ENCODE peak calls at places on chromosome 1, in seven cellular contexts. One of them, this sample, is unnamed.
A peak's percentile ranks its signal among the peaks of the same experiment; 100 is the strongest.

GRCh38 chr1:23344987-23345472 is 946 bp upstream of the HNRNPR start:
- DNase-seq in mesendoderm: peak; percentile 53
- DNase-seq in H9: no peak
- DNase-seq in H1: no peak
- DNase-seq in IMR-90: no peak
- DNase-seq in neuronal stem cell: no peak
- DNase-seq in trophoblast cell: no peak
- DNase-seq in this sample: no peak

GRCh38 chr1:197137322-197137721 is 9.1 kb downstream of the ASPM start:
- DNase-seq in mesendoderm: no peak
- DNase-seq in H9: no peak
- DNase-seq in H1: no peak
- DNase-seq in IMR-90: no peak
- DNase-seq in neuronal stem cell: no peak
- DNase-seq in trophoblast cell: no peak
- DNase-seq in this sample: no peak

GRCh38 chr1:234309243-234309597 is 64.0 kb upstream of the COA6 start:
- DNase-seq in mesendoderm: no peak
- DNase-seq in H9: no peak
- DNase-seq in H1: no peak
- DNase-seq in IMR-90: no peak
- DNase-seq in neuronal stem cell: no peak
- DNase-seq in trophoblast cell: no peak
- DNase-seq in this sample: no peak

GRCh38 chr1:76543495-76543894 is 323.8 kb upstream of the ST6GALNAC5 start:
- DNase-seq in mesendoderm: no peak
- DNase-seq in H9: no peak
- DNase-seq in H1: no peak
- DNase-seq in IMR-90: no peak
- DNase-seq in neuronal stem cell: no peak
- DNase-seq in trophoblast cell: no peak
- DNase-seq in this sample: no peak

GRCh38 chr1:61872206-61872605 is 129.9 kb downstream of the PATJ start:
- DNase-seq in mesendoderm: peak; percentile 87
- DNase-seq in H9: no peak
- DNase-seq in H1: no peak
- DNase-seq in IMR-90: no peak
- DNase-seq in neuronal stem cell: no peak
- DNase-seq in trophoblast cell: peak; percentile 68
- DNase-seq in this sample: no peak

GRCh38 chr1:170910273-170910672 is 25.1 kb upstream of the MROH9 start:
- DNase-seq in mesendoderm: no peak
- DNase-seq in H9: no peak
- DNase-seq in H1: no peak
- DNase-seq in IMR-90: peak; percentile 67
- DNase-seq in neuronal stem cell: no peak
- DNase-seq in trophoblast cell: no peak
- DNase-seq in this sample: peak; percentile 48

GRCh38 chr1:230067871-230068814 is 1.1 kb downstream of the GALNT2 start:
- DNase-seq in mesendoderm: peak; percentile 68
- DNase-seq in H9: no peak
- DNase-seq in H1: no peak
- DNase-seq in IMR-90: no peak
- DNase-seq in neuronal stem cell: peak; percentile 45
- DNase-seq in trophoblast cell: no peak
- DNase-seq in this sample: peak; percentile 54

GRCh38 chr1:232634086-232634485 is 4.2 kb upstream of the SIPA1L2 start:
- DNase-seq in mesendoderm: no peak
- DNase-seq in H9: peak; percentile 47
- DNase-seq in H1: no peak
- DNase-seq in IMR-90: no peak
- DNase-seq in neuronal stem cell: no peak
- DNase-seq in trophoblast cell: no peak
- DNase-seq in this sample: no peak

GRCh38 chr1:90945287-90945686 is 76.5 kb downstream of the ZNF644 start:
- DNase-seq in mesendoderm: no peak
- DNase-seq in H9: no peak
- DNase-seq in H1: no peak
- DNase-seq in IMR-90: no peak
- DNase-seq in neuronal stem cell: no peak
- DNase-seq in trophoblast cell: no peak
- DNase-seq in this sample: no peak

GRCh38 chr1:83698644-83699043 is 300.3 kb downstream of the TTLL7 start:
- DNase-seq in mesendoderm: no peak
- DNase-seq in H9: no peak
- DNase-seq in H1: no peak
- DNase-seq in IMR-90: no peak
- DNase-seq in neuronal stem cell: no peak
- DNase-seq in trophoblast cell: no peak
- DNase-seq in this sample: no peak

GRCh38 chr1:226350504-226350865 is 41.5 kb upstream of the LIN9 start:
- DNase-seq in mesendoderm: no peak
- DNase-seq in H9: no peak
- DNase-seq in H1: no peak
- DNase-seq in IMR-90: no peak
- DNase-seq in neuronal stem cell: no peak
- DNase-seq in trophoblast cell: no peak
- DNase-seq in this sample: no peak

GRCh38 chr1:75855010-75855409 is 58.3 kb downstream of the MSH4 start:
- DNase-seq in mesendoderm: no peak
- DNase-seq in H9: no peak
- DNase-seq in H1: no peak
- DNase-seq in IMR-90: peak; percentile 53
- DNase-seq in neuronal stem cell: no peak
- DNase-seq in trophoblast cell: no peak
- DNase-seq in this sample: peak; percentile 43

GRCh38 chr1:201248721-201249559 is 34.4 kb upstream of the PKP1 start:
- DNase-seq in mesendoderm: no peak
- DNase-seq in H9: no peak
- DNase-seq in H1: no peak
- DNase-seq in IMR-90: no peak
- DNase-seq in neuronal stem cell: no peak
- DNase-seq in trophoblast cell: no peak
- DNase-seq in this sample: no peak

GRCh38 chr1:89810880-89811279 is 10.0 kb upstream of the LRRC8D start:
- DNase-seq in mesendoderm: no peak
- DNase-seq in H9: no peak
- DNase-seq in H1: no peak
- DNase-seq in IMR-90: no peak
- DNase-seq in neuronal stem cell: no peak
- DNase-seq in trophoblast cell: no peak
- DNase-seq in this sample: no peak

GRCh38 chr1:214593158-214593557 is 9.8 kb upstream of the CENPF start:
- DNase-seq in mesendoderm: no peak
- DNase-seq in H9: no peak
- DNase-seq in H1: no peak
- DNase-seq in IMR-90: no peak
- DNase-seq in neuronal stem cell: no peak
- DNase-seq in trophoblast cell: no peak
- DNase-seq in this sample: no peak

GRCh38 chr1:219434285-219434950 is 178.5 kb downstream of the ZC3H11B start:
- DNase-seq in mesendoderm: no peak
- DNase-seq in H9: no peak
- DNase-seq in H1: no peak
- DNase-seq in IMR-90: no peak
- DNase-seq in neuronal stem cell: no peak
- DNase-seq in trophoblast cell: no peak
- DNase-seq in this sample: no peak

GRCh38 chr1:78051005-78051404 is 5.2 kb downstream of the GIPC2 start:
- DNase-seq in mesendoderm: no peak
- DNase-seq in H9: no peak
- DNase-seq in H1: no peak
- DNase-seq in IMR-90: no peak
- DNase-seq in neuronal stem cell: no peak
- DNase-seq in trophoblast cell: no peak
- DNase-seq in this sample: no peak

GRCh38 chr1:78054559-78054958 is 8.8 kb downstream of the GIPC2 start:
- DNase-seq in mesendoderm: no peak
- DNase-seq in H9: no peak
- DNase-seq in H1: no peak
- DNase-seq in IMR-90: peak; percentile 58
- DNase-seq in neuronal stem cell: no peak
- DNase-seq in trophoblast cell: no peak
- DNase-seq in this sample: no peak

GRCh38 chr1:78053498-78053897 is 7.7 kb downstream of the GIPC2 start:
- DNase-seq in mesendoderm: no peak
- DNase-seq in H9: no peak
- DNase-seq in H1: no peak
- DNase-seq in IMR-90: no peak
- DNase-seq in neuronal stem cell: no peak
- DNase-seq in trophoblast cell: no peak
- DNase-seq in this sample: no peak

GRCh38 chr1:78054972-78055371 is 9.2 kb downstream of the GIPC2 start:
- DNase-seq in mesendoderm: no peak
- DNase-seq in H9: no peak
- DNase-seq in H1: no peak
- DNase-seq in IMR-90: no peak
- DNase-seq in neuronal stem cell: no peak
- DNase-seq in trophoblast cell: no peak
- DNase-seq in this sample: no peak

GRCh38 chr1:78052685-78053433 is 7.1 kb downstream of the GIPC2 start:
- DNase-seq in mesendoderm: no peak
- DNase-seq in H9: no peak
- DNase-seq in H1: no peak
- DNase-seq in IMR-90: no peak
- DNase-seq in neuronal stem cell: no peak
- DNase-seq in trophoblast cell: no peak
- DNase-seq in this sample: no peak
- H3K18ac ChIP-seq in mesendoderm: no peak overlapping the region
- H3K18ac ChIP-seq in H9: no peak overlapping the region
- H3K18ac ChIP-seq in H1: no peak overlapping the region
- H3K18ac ChIP-seq in IMR-90: no peak overlapping the region
- H3K18ac ChIP-seq in neuronal stem cell: no peak overlapping the region
- H3K18ac ChIP-seq in trophoblast cell: no peak overlapping the region
- H3K18ac ChIP-seq in this sample: peak overlapping the region; percentile 12

GRCh38 chr1:1059494-1060280 is 14.4 kb downstream of the RNF223 start:
- DNase-seq in mesendoderm: peak; percentile 73
- DNase-seq in H9: peak; percentile 87
- DNase-seq in H1: no peak
- DNase-seq in IMR-90: peak; percentile 53
- DNase-seq in neuronal stem cell: peak; percentile 87
- DNase-seq in trophoblast cell: peak; percentile 72
- DNase-seq in this sample: peak; percentile 70

GRCh38 chr1:1058088-1058905 is 15.8 kb downstream of the RNF223 start:
- DNase-seq in mesendoderm: no peak
- DNase-seq in H9: no peak
- DNase-seq in H1: no peak
- DNase-seq in IMR-90: no peak
- DNase-seq in neuronal stem cell: no peak
- DNase-seq in trophoblast cell: no peak
- DNase-seq in this sample: no peak

GRCh38 chr1:1060281-1061000 is 13.7 kb downstream of the RNF223 start:
- DNase-seq in mesendoderm: no peak
- DNase-seq in H9: no peak
- DNase-seq in H1: no peak
- DNase-seq in IMR-90: no peak
- DNase-seq in neuronal stem cell: no peak
- DNase-seq in trophoblast cell: no peak
- DNase-seq in this sample: no peak

GRCh38 chr1:1061682-1062363 is 12.3 kb downstream of the RNF223 start:
- DNase-seq in mesendoderm: peak; percentile 39
- DNase-seq in H9: no peak
- DNase-seq in H1: no peak
- DNase-seq in IMR-90: no peak
- DNase-seq in neuronal stem cell: no peak
- DNase-seq in trophoblast cell: no peak
- DNase-seq in this sample: no peak

DNA sequence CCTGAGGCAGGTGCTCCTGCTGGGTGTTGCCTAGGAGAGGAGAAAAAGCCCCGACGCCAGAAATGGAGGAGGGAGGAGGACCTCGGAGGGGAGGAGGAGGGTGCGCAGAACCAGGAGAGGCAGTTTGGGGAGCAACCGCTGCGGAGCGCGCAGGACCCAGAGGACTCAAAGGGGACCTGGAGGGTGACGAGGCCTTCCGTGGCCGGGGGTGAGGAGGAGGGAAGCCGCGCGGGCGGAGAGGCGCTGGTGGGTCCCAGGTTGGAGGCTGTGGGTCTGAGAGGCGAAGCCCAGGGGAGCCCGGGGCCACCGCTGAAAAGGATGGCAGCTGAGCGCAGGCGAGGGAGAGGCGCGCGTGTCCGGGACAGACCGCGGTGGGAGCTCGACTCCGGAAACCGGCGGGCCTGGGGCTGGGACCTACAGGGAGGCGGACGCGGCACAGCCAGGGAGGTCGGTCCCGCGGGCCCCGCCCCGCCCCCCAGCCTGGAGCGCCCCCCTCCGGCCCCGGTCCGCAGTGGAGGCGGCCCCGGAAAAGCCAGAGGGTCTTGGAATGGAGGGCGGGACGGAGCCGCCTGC is 15.1 kb downstream of the RNF223 start:
- DNase-seq in mesendoderm: peak; percentile 42
- DNase-seq in H9: no peak
- DNase-seq in H1: no peak
- DNase-seq in IMR-90: no peak
- DNase-seq in neuronal stem cell: no peak
- DNase-seq in trophoblast cell: no peak
- DNase-seq in this sample: peak; percentile 37
- H3K9ac ChIP-seq in mesendoderm: peak overlapping the region; percentile 64
- H3K9ac ChIP-seq in H9: no peak overlapping the region
- H3K9ac ChIP-seq in H1: no peak overlapping the region
- H3K9ac ChIP-seq in IMR-90: peak overlapping the region; percentile 22
- H3K9ac ChIP-seq in neuronal stem cell: peak overlapping the region; percentile 91
- H3K9ac ChIP-seq in trophoblast cell: no peak overlapping the region
- H3K9ac ChIP-seq in this sample: no peak overlapping the region

GRCh38 chr1:26046313-26047031 is 554 bp upstream of the SLC30A2 start:
- DNase-seq in mesendoderm: no peak
- DNase-seq in H9: no peak
- DNase-seq in H1: no peak
- DNase-seq in IMR-90: no peak
- DNase-seq in neuronal stem cell: no peak
- DNase-seq in trophoblast cell: no peak
- DNase-seq in this sample: no peak
- H3K27ac ChIP-seq in mesendoderm: no peak overlapping the region
- H3K27ac ChIP-seq in H9: no peak overlapping the region
- H3K27ac ChIP-seq in H1: no peak overlapping the region
- H3K27ac ChIP-seq in IMR-90: no peak overlapping the region
- H3K27ac ChIP-seq in neuronal stem cell: no peak overlapping the region
- H3K27ac ChIP-seq in trophoblast cell: no peak overlapping the region
- H3K27ac ChIP-seq in this sample: no peak overlapping the region

GRCh38 chr1:59492500-59492899 is 195.6 kb downstream of the FGGY start:
- DNase-seq in mesendoderm: no peak
- DNase-seq in H9: no peak
- DNase-seq in H1: no peak
- DNase-seq in IMR-90: no peak
- DNase-seq in neuronal stem cell: no peak
- DNase-seq in trophoblast cell: no peak
- DNase-seq in this sample: no peak

GRCh38 chr1:59498640-59499039 is 201.7 kb downstream of the FGGY start:
- DNase-seq in mesendoderm: no peak
- DNase-seq in H9: no peak
- DNase-seq in H1: no peak
- DNase-seq in IMR-90: no peak
- DNase-seq in neuronal stem cell: no peak
- DNase-seq in trophoblast cell: no peak
- DNase-seq in this sample: peak; percentile 61

GRCh38 chr1:59497616-59498015 is 200.7 kb downstream of the FGGY start:
- DNase-seq in mesendoderm: no peak
- DNase-seq in H9: no peak
- DNase-seq in H1: no peak
- DNase-seq in IMR-90: no peak
- DNase-seq in neuronal stem cell: no peak
- DNase-seq in trophoblast cell: no peak
- DNase-seq in this sample: no peak

GRCh38 chr1:59499273-59499955 is 202.5 kb downstream of the FGGY start:
- DNase-seq in mesendoderm: no peak
- DNase-seq in H9: no peak
- DNase-seq in H1: no peak
- DNase-seq in IMR-90: no peak
- DNase-seq in neuronal stem cell: no peak
- DNase-seq in trophoblast cell: no peak
- DNase-seq in this sample: no peak

GRCh38 chr1:59494145-59494824 is 197.4 kb downstream of the FGGY start:
- DNase-seq in mesendoderm: no peak
- DNase-seq in H9: no peak
- DNase-seq in H1: no peak
- DNase-seq in IMR-90: no peak
- DNase-seq in neuronal stem cell: no peak
- DNase-seq in trophoblast cell: peak; percentile 16
- DNase-seq in this sample: peak; percentile 65
- H3K18ac ChIP-seq in mesendoderm: no peak overlapping the region
- H3K18ac ChIP-seq in H9: no peak overlapping the region
- H3K18ac ChIP-seq in H1: no peak overlapping the region
- H3K18ac ChIP-seq in IMR-90: no peak overlapping the region
- H3K18ac ChIP-seq in neuronal stem cell: no peak overlapping the region
- H3K18ac ChIP-seq in trophoblast cell: no peak overlapping the region
- H3K18ac ChIP-seq in this sample: no peak overlapping the region

This sample was measured in mesenchymal stem cell.